ENCODE peak calls at places on chromosomes 4 and X, in four cellular contexts. L is A673, A is upper lobe of right lung, X is GM12865. S is an unnamed sample.

GRCh38 chrX:115460565-115460888 is 100.4 kb upstream of the PLS3 start:
- DNase-seq in L (no peak), A (no peak), X (no peak), S (no peak)

GRCh38 chr4:188145626-188146025 is 6.4 kb downstream of the TRIML1 start:
- DNase-seq in L (no peak), A (no peak), X (no peak), S (no peak)

GRCh38 chr4:98864560-98864959 is 64.4 kb downstream of the EIF4E start:
- DNase-seq in L (no peak), A (no peak), X (no peak), S (no peak)

GRCh38 chr4:19532120-19532848 is 719.4 kb upstream of the SLIT2 start:
- DNase-seq in L (no peak), A (no peak), X (no peak), S (no peak)

GRCh38 chr4:118012142-118012541 is 22.1 kb upstream of the NDST3 start:
- DNase-seq in L (no peak), A (no peak), X (peak; percentile 3), S (no peak)

GRCh38 chr4:115575851-115576250 is 462.4 kb upstream of the NDST4 start:
- DNase-seq in L (no peak), A (no peak), X (no peak), S (no peak)

GRCh38 chr4:177010421-177010820 is 217.7 kb upstream of the VEGFC start:
- DNase-seq in L (no peak), A (no peak), X (no peak), S (no peak)

GRCh38 chr4:153466637-153467153 is 535 bp downstream of the TMEM131L start:
- DNase-seq in L (no peak), A (peak; percentile 72), X (no peak), S (no peak)

GRCh38 chr4:97153042-97153441 is 990.2 kb downstream of the STPG2 start:
- DNase-seq in L (peak; percentile 0), A (no peak), X (peak; percentile 1), S (no peak)

GRCh38 chr4:931960-932712 is at the start of the genes GAK and TMEM175:
- DNase-seq in L (peak; percentile 97), A (peak; percentile 99), X (peak; percentile 98), S (peak; percentile 99)

GRCh38 chr4:180057891-180058643 is 2185.1 kb upstream of the TENM3 start:
- DNase-seq in L (peak; percentile 22), A (peak; percentile 69), X (peak; percentile 57), S (peak; percentile 84)

GRCh38 chr4:16642897-16643296 is 255.5 kb downstream of the LDB2 start:
- DNase-seq in L (peak; percentile 53), A (no peak), X (no peak), S (no peak)

GRCh38 chr4:145679991-145680455 is at the start of gene C4orf51:
- DNase-seq in L (peak; percentile 58), A (no peak), X (no peak), S (no peak)

GRCh38 chr4:88659890-88660208 is 37.8 kb downstream of the NAP1L5 start:
- DNase-seq in L (no peak), A (no peak), X (no peak), S (no peak)

GRCh38 chr4:67480810-67481209 is 64.5 kb downstream of the CENPC start:
- DNase-seq in L (no peak), A (no peak), X (no peak), S (no peak)

DNA sequence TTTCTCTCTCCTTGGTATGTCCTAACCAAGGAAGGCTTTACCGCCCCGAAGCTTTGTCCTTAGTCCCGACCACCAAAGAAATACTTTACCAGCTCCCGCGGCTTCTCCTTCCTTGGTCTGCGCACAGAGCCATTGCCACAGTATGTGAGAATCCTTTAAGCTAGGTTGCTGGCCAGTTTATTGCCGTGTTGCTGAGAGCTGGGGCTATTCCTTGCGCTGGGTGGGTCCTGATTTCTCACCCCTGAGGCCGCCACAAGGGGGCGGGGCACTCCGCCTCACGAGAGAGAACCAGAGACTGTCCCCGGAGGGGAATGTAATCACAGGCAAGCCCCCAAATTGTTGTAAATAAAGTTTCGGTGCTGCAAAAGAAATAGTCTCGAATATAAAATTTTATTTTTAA is 331.0 kb upstream of the PCDH10 start:
- DNase-seq in L (peak; percentile 37), A (no peak), X (no peak), S (no peak)
- TF ChIP-seq CTCF in L (peak; percentile 46), A (no peak), X (no peak), S (no peak)

GRCh38 chr4:138576684-138577083 is 334.5 kb upstream of the SLC7A11 start:
- DNase-seq in L (peak; percentile 73), A (no peak), X (peak; percentile 47), S (no peak)
- TF ChIP-seq CTCF in L (peak; percentile 75), A (no peak), X (peak; percentile 36), S (peak; percentile 39)

DNA sequence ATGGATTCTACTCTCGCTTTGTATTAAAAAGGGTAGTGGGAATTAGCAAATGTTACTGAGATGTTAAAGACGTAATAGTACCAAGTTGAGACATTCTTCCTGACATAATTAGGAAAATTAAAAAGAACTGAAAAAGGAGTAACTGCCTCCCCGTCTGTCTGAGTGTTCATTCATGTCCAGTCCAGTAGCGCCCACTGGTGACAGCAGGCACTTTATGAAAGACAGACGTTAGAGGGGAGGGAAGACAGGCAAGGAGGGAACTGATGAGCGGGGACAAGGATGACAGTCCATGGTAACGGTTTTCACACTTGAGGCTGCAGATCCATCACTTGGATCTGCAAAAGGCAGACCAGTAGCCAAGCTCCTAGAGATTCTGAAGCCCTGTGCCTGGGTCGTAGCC is 326.7 kb downstream of the STK32B start:
- DNase-seq in L (peak; percentile 62), A (no peak), X (peak; percentile 10), S (no peak)
- TF ChIP-seq CTCF in L (peak; percentile 58), A (no peak), X (peak; percentile 8), S (peak; percentile 48)

GRCh38 chr4:158856852-158857251 is 88.0 kb downstream of the FNIP2 start:
- DNase-seq in L (peak; percentile 78), A (no peak), X (peak; percentile 68), S (no peak)
- TF ChIP-seq CTCF in L (peak; percentile 87), A (peak; percentile 57), X (peak; percentile 49), S (peak; percentile 72)

DNA sequence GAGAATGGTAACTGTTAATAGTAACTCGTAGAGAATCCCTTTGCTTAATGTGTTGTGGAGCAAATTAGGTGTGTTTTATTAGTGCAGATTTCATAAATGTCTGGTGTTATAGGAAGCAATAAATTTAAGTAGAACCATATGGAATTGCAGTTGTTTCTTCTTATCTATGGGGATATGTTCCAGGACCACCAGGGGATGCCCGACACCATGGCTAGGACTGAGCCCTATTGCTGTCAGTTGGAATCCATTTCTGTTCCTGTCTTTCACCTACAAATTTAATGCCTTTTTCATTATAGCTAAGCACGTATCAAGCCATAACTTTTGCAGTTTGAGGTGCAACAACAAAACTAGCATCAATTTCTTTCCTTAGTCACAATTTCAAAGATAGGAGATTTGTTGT is 72.5 kb downstream of the DDIT4L start:
- DNase-seq in L (peak; percentile 46), A (no peak), X (peak; percentile 11), S (no peak)
- TF ChIP-seq CTCF in L (peak; percentile 52), A (peak; percentile 7), X (peak; percentile 35), S (no peak)

GRCh38 chrX:152958524-152959465 is 35.1 kb downstream of the PNMA5 start:
- DNase-seq in L (peak; percentile 91), A (peak; percentile 90), X (peak; percentile 94), S (peak; percentile 95)
- TF ChIP-seq CTCF in L (peak; percentile 89), A (peak; percentile 78), X (peak; percentile 71), S (peak; percentile 91)

DNA sequence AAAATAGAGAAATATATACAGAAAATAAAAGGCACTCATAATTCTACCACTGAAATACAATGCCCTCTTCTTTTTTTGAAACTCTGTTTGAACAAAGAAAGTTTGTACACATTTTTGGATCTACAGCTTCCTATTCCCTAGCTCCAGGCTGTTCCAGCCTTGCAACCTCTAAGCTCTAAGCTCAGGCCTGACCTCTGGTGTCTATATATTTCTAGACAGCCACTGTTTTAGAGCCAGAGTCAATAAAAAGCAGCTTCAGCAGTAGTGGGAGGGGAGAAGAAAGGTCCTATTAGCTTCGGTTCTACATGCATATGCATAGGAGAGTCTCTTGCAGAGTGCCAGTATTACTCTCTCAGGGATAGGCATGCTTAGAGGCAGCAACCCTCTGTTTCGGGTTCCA is 39.7 kb downstream of the CLDN2 start:
- DNase-seq in L (peak; percentile 31), A (no peak), X (no peak), S (no peak)
- TF ChIP-seq CTCF in L (peak; percentile 26), A (no peak), X (no peak), S (peak; percentile 53)

DNA sequence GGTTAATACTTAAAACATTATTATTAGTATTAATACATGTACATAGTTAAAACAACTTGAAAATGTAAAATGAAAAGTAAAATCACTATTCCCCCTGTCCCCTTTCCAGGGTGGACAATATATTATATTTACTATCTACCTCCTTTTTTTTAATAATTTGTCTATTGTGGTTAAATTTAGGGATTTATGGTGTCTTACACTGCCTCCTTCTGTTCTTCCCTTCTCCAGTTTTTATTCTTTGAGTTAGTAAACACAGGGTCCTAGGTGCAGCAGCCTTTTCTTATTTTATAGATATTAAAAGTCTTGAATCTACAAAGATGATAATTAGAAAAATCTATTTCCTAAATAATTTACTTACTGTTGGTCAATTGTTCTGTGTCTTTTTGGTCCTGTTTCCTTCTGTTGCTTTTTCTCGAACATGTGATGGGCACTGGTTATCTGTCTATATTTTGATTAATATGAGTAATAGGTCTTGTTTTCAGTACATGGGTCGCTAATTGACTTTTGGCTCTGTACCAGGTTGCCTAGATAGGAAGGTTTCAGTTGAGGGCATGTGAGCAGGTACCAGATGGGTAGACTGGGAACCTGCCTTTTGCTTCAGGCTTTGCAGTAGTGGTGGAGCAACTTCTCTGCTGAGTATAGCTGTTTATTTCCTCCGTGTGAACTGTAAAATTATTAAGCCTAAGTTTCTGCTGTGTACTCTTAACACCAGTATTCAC is 1.1 kb downstream of the NUDT9 start:
- DNase-seq in L (no peak), A (no peak), X (peak; percentile 59), S (no peak)
- TF ChIP-seq CTCF in L (peak; percentile 13), A (no peak), X (no peak), S (peak; percentile 37)

GRCh38 chr4:111806331-111806730 is 338.9 kb upstream of the FAM241A start:
- DNase-seq in L (no peak), A (no peak), X (peak; percentile 9), S (no peak)
- TF ChIP-seq CTCF in L (peak; percentile 9), A (no peak), X (no peak), S (no peak)

GRCh38 chr4:6087669-6088068 is 69.4 kb upstream of the C4orf50 start:
- DNase-seq in L (peak; percentile 55), A (no peak), X (peak; percentile 25), S (no peak)
- TF ChIP-seq CTCF in L (peak; percentile 72), A (peak; percentile 40), X (peak; percentile 31), S (peak; percentile 50)